ENCODE peak calls at places on chromosomes 2 and 18, in ten cellular contexts. P is PC-9; D is transverse colon; V is pancreas; A is HL-60; K is mesendoderm; X is A549; B is OCI-LY7; Q is mesenchymal stem cell; M is CD8-positive, alpha-beta memory T cell. W is an unnamed sample.

GRCh38 chr2:85712261-85712660 is 18.1 kb downstream of the GNLY start:
- DNase-seq in B (no peak), Q (no peak), D (no peak), M (no peak), X (no peak), P (no peak), K (no peak), A (no peak), V (no peak), W (no peak)

GRCh38 chr18:8293184-8293583 is 316.1 kb upstream of the RAB12 start:
- DNase-seq in B (no peak), M (no peak), Q (no peak), P (no peak), K (no peak), D (no peak), A (no peak), X (no peak), V (no peak), W (no peak)

GRCh38 chr2:48434101-48434500 is 95.9 kb upstream of the STON1 start:
- DNase-seq in V (no peak), B (no peak), K (no peak), A (no peak), X (no peak), Q (no peak), P (no peak), D (no peak), M (no peak), W (no peak)

GRCh38 chr2:232367591-232368233 is 10.8 kb upstream of the ALPP start:
- DNase-seq in V (no peak), K (peak), Q (no peak), X (peak), A (no peak), B (no peak), P (no peak), M (no peak), D (no peak), W (no peak)

GRCh38 chr2:228771719-228772254 is 499.3 kb downstream of the PID1 start:
- DNase-seq in V (no peak), B (no peak), M (no peak), A (no peak), P (no peak), K (no peak), X (no peak), Q (peak), D (no peak), W (no peak)

GRCh38 chr2:107595749-107596148 is 230.9 kb upstream of the RGPD4 start:
- DNase-seq in B (no peak), X (peak), D (no peak), A (no peak), K (peak), P (no peak), V (no peak), Q (peak), M (no peak), W (no peak)

GRCh38 chr2:209498574-209498973 is 74.7 kb downstream of the MAP2 start:
- DNase-seq in D (no peak), V (no peak), B (no peak), M (no peak), K (no peak), X (no peak), P (no peak), Q (no peak), A (no peak), W (no peak)

GRCh38 chr2:38791747-38792146 is 13.7 kb downstream of the GEMIN6 start:
- DNase-seq in M (no peak), Q (no peak), X (no peak), A (no peak), P (no peak), D (no peak), V (no peak), K (no peak), B (no peak), W (no peak)

GRCh38 chr2:27020337-27020948 is 12.3 kb upstream of the TMEM214 start:
- DNase-seq in K (no peak), Q (peak), M (no peak), V (no peak), A (no peak), P (peak), B (no peak), X (no peak), D (peak), W (no peak)

GRCh38 chr2:232389327-232389726 is 10.8 kb downstream of the ALPP start:
- DNase-seq in K (peak), P (no peak), D (no peak), M (no peak), X (peak), A (no peak), B (no peak), Q (peak), V (no peak), W (no peak)

GRCh38 chr2:214543386-214543955 is 132.6 kb downstream of the VWC2L start:
- DNase-seq in B (no peak), M (no peak), P (peak), Q (peak), D (no peak), K (peak), V (no peak), X (no peak), A (no peak), W (no peak)

GRCh38 chr2:240922234-240922981 is 16.3 kb downstream of the CROCC2 start:
- DNase-seq in D (peak), X (no peak), K (no peak), Q (no peak), B (no peak), V (peak), A (no peak), M (no peak), P (no peak), W (no peak)

GRCh38 chr2:219122197-219122965 is 38.2 kb downstream of the NHEJ1 start:
- DNase-seq in B (no peak), Q (no peak), X (no peak), P (no peak), K (no peak), D (no peak), M (no peak), V (no peak), A (no peak), W (no peak)

GRCh38 chr2:134679740-134680139 is 39.1 kb downstream of the TMEM163 start:
- DNase-seq in V (no peak), B (no peak), Q (no peak), K (no peak), D (no peak), A (no peak), P (peak), M (no peak), X (no peak), W (no peak)

GRCh38 chr2:50491541-50492114 is 540.3 kb downstream of the NRXN1 start:
- DNase-seq in M (no peak), D (peak), Q (peak), K (peak), X (peak), B (peak), V (no peak), P (no peak), A (no peak), W (no peak)

GRCh38 chr2:28639836-28640235 is 111.8 kb upstream of the PPP1CB start:
- DNase-seq in K (peak), X (peak), Q (no peak), P (peak), V (peak), B (no peak), D (peak), M (no peak), A (no peak), W (no peak)

DNA sequence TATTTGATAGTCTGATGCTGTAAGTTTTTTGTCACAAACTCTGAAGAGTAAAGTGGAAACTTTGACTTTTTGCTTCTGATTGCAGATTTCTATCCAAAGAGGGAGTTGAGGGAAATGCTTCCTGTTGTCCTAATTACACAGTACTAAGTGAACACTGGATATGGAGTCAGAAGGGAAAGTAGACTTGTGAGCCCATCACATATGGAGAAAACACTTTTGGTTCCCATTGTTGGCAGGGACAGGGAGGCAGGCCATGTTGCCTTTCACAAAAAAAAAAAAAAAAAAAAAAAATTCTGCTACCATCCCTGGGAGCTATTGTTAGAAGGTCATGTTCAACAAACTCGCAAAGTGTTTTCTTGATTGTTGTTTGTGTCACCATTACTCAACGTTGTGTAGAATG is 144.3 kb downstream of the RPIA start:
- DNase-seq in Q (no peak), P (no peak), B (peak), M (no peak), D (no peak), K (no peak), X (no peak), V (no peak), A (no peak), W (no peak)
- H3K27ac ChIP-seq in Q (no peak), P (no peak), B (peak), M (no peak), D (no peak), K (no peak), X (no peak), V (no peak), A (no peak), W (no peak)

GRCh38 chr2:16386000-16386399 is 279.6 kb downstream of the CYRIA start:
- DNase-seq in K (no peak), B (no peak), A (no peak), M (no peak), Q (no peak), V (no peak), D (no peak), P (no peak), X (no peak), W (no peak)
- H3K27ac ChIP-seq in K (no peak), B (no peak), A (no peak), M (no peak), Q (no peak), V (no peak), D (no peak), P (no peak), X (no peak), W (no peak)

GRCh38 chr2:16051046-16051489 is 110.7 kb downstream of the MYCN start:
- DNase-seq in V (no peak), P (no peak), A (no peak), D (no peak), M (no peak), B (no peak), K (no peak), Q (no peak), X (no peak), W (no peak)
- H3K27ac ChIP-seq in V (no peak), P (no peak), A (no peak), D (no peak), M (no peak), B (no peak), K (no peak), Q (no peak), X (no peak), W (no peak)

DNA sequence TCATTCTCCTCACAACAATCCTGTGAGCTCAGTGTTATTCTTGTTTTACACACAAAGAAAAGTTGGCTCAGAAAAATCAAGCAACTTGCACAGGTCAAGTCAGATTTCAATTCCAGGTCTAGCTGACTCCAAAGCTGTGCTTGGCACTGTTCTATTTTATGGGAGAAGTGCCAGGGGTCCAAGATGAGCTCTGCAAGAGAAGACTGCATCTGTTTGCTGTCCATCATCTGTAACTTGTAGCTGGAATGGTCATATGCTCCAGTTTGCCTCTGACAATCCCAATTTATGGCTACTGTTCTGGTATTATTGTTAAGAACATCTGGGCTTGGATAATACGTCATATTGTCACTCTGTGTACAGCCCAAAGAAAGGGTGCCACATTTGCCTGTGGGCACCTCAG is 28.9 kb downstream of the KCNF1 start:
- DNase-seq in P (no peak), X (no peak), M (no peak), B (no peak), A (no peak), Q (no peak), V (no peak), K (no peak), D (no peak), W (no peak)
- H3K27ac ChIP-seq in P (no peak), X (peak), M (no peak), B (no peak), A (no peak), Q (no peak), V (no peak), K (no peak), D (no peak), W (no peak)